ENCODE peak calls at places on chromosomes 7 and 10, in five cellular contexts. S is activated gamma-delta T cell treated with Interleukin-2 at 50 U/mL for 16 hours, L is anterior cingulate cortex, H is GF-D8, R is IMR-90. D is an unnamed sample.

GRCh38 chr10:78211476-78212110 is 177.9 kb downstream of the RPS24 start:
- DNase-seq in L (peak; percentile 33), R (peak; percentile 67), S (no peak), H (no peak), D (peak; percentile 30)

GRCh38 chr10:87931836-87932230 is 68.4 kb downstream of the PTEN start:
- DNase-seq in H (no peak), R (peak; percentile 60), L (no peak), S (no peak), D (no peak)

GRCh38 chr10:105793071-105793470 is 1152.0 kb downstream of the SORCS3 start:
- DNase-seq in S (no peak), R (no peak), L (no peak), H (no peak), D (no peak)

GRCh38 chr7:234712-235553 is 42.6 kb downstream of the FAM20C start:
- DNase-seq in H (no peak), S (no peak), L (no peak), R (peak; percentile 71), D (no peak)

GRCh38 chr10:34802692-34803091 is 12.4 kb downstream of the PARD3 start:
- DNase-seq in R (no peak), H (no peak), S (no peak), L (no peak), D (no peak)

GRCh38 chr7:25854059-25854458 is 297.9 kb upstream of the NFE2L3 start:
- DNase-seq in H (no peak), L (no peak), R (no peak), S (no peak), D (no peak)

GRCh38 chr7:133633055-133633454 is 380.2 kb downstream of the EXOC4 start:
- DNase-seq in R (peak; percentile 67), S (no peak), H (peak; percentile 73), L (no peak), D (no peak)

GRCh38 chr7:128094111-128094570 is 62.9 kb upstream of the LRRC4 start:
- DNase-seq in L (no peak), H (no peak), S (no peak), R (no peak), D (no peak)

GRCh38 chr7:134548877-134549276 is at the start of gene AKR1B15:
- DNase-seq in H (no peak), L (no peak), S (no peak), R (peak; percentile 55), D (no peak)

GRCh38 chr10:100621360-100622205 is 85.8 kb downstream of the HIF1AN start:
- DNase-seq in H (no peak), S (peak; percentile 51), L (no peak), R (peak; percentile 7), D (no peak)

GRCh38 chr10:12332572-12333381 is 16.6 kb upstream of the CAMK1D start:
- DNase-seq in H (no peak), S (no peak), L (no peak), R (peak; percentile 14), D (no peak)

GRCh38 chr7:991729-992444 is 8.9 kb downstream of the CYP2W1 start:
- DNase-seq in H (no peak), R (no peak), L (no peak), S (no peak), D (no peak)

GRCh38 chr10:74841265-74841973 is 15.0 kb downstream of the KAT6B start:
- DNase-seq in H (no peak), R (peak; percentile 39), S (no peak), L (no peak), D (no peak)

GRCh38 chr10:71087622-71088021 is 124.7 kb upstream of the UNC5B start:
- DNase-seq in H (no peak), R (no peak), L (no peak), S (no peak), D (no peak)

GRCh38 chr10:26696786-26697162 is 727 bp upstream of the PDSS1 start:
- DNase-seq in R (peak; percentile 19), L (no peak), S (no peak), H (peak; percentile 95), D (peak; percentile 83)